ENCODE peak calls at places on chromosomes 1 and 21, in ten cellular contexts. One of them, this sample, is unnamed.

GRCh38 chr1:116232989-116233514 is 121.9 kb downstream of the MAB21L3 start:
- DNase-seq in amniotic epithelial cell: no peak
- DNase-seq in BJ: no peak
- DNase-seq in frontal cortex: no peak
- DNase-seq in activated naive CD8-positive, alpha-beta T cell treated with anti-CD3 and anti-CD28 coated beads, Interleukin-2, amount 50 U/mL, for 16 hours: no peak
- DNase-seq in H9: no peak
- DNase-seq in WERI-Rb-1: peak; percentile 51
- DNase-seq in Right ventricle myocardium superior: no peak
- DNase-seq in mesothelial cell of epicardium: no peak
- DNase-seq in AG04450: no peak
- DNase-seq in this sample: no peak

GRCh38 chr1:16717174-16718108 is 22.9 kb upstream of the RNU1-4 start:
- DNase-seq in frontal cortex: no peak
- DNase-seq in WERI-Rb-1: peak; percentile 46
- DNase-seq in activated naive CD8-positive, alpha-beta T cell treated with anti-CD3 and anti-CD28 coated beads, Interleukin-2, amount 50 U/mL, for 16 hours: no peak
- DNase-seq in BJ: no peak
- DNase-seq in H9: peak; percentile 38
- DNase-seq in Right ventricle myocardium superior: peak; percentile 39
- DNase-seq in amniotic epithelial cell: no peak
- DNase-seq in mesothelial cell of epicardium: peak; percentile 40
- DNase-seq in AG04450: no peak
- DNase-seq in this sample: no peak

GRCh38 chr1:7778133-7778628 is 5.9 kb upstream of the PER3 start:
- DNase-seq in AG04450: no peak
- DNase-seq in frontal cortex: no peak
- DNase-seq in BJ: no peak
- DNase-seq in activated naive CD8-positive, alpha-beta T cell treated with anti-CD3 and anti-CD28 coated beads, Interleukin-2, amount 50 U/mL, for 16 hours: no peak
- DNase-seq in mesothelial cell of epicardium: no peak
- DNase-seq in WERI-Rb-1: no peak
- DNase-seq in amniotic epithelial cell: no peak
- DNase-seq in Right ventricle myocardium superior: no peak
- DNase-seq in H9: no peak
- DNase-seq in this sample: no peak

GRCh38 chr21:34180406-34180805 is 107.0 kb downstream of the MRPS6 start:
- DNase-seq in amniotic epithelial cell: no peak
- DNase-seq in frontal cortex: no peak
- DNase-seq in activated naive CD8-positive, alpha-beta T cell treated with anti-CD3 and anti-CD28 coated beads, Interleukin-2, amount 50 U/mL, for 16 hours: no peak
- DNase-seq in AG04450: no peak
- DNase-seq in H9: no peak
- DNase-seq in Right ventricle myocardium superior: no peak
- DNase-seq in WERI-Rb-1: no peak
- DNase-seq in mesothelial cell of epicardium: no peak
- DNase-seq in BJ: no peak
- DNase-seq in this sample: no peak

GRCh38 chr1:19342077-19342775 is 30.1 kb downstream of the SLC66A1 start:
- DNase-seq in WERI-Rb-1: no peak
- DNase-seq in AG04450: no peak
- DNase-seq in activated naive CD8-positive, alpha-beta T cell treated with anti-CD3 and anti-CD28 coated beads, Interleukin-2, amount 50 U/mL, for 16 hours: no peak
- DNase-seq in frontal cortex: no peak
- DNase-seq in amniotic epithelial cell: no peak
- DNase-seq in BJ: no peak
- DNase-seq in H9: no peak
- DNase-seq in mesothelial cell of epicardium: no peak
- DNase-seq in Right ventricle myocardium superior: peak; percentile 73
- DNase-seq in this sample: no peak

GRCh38 chr1:85581138-85581801 is 709 bp downstream of the CCN1 start:
- DNase-seq in amniotic epithelial cell: peak; percentile 88
- DNase-seq in BJ: no peak
- DNase-seq in mesothelial cell of epicardium: peak; percentile 74
- DNase-seq in H9: peak; percentile 79
- DNase-seq in frontal cortex: peak; percentile 54
- DNase-seq in AG04450: peak; percentile 52
- DNase-seq in Right ventricle myocardium superior: peak; percentile 84
- DNase-seq in activated naive CD8-positive, alpha-beta T cell treated with anti-CD3 and anti-CD28 coated beads, Interleukin-2, amount 50 U/mL, for 16 hours: no peak
- DNase-seq in WERI-Rb-1: peak; percentile 59
- DNase-seq in this sample: peak; percentile 45

GRCh38 chr1:81681570-81681969 is 119.2 kb upstream of the ADGRL2 start:
- DNase-seq in AG04450: no peak
- DNase-seq in frontal cortex: no peak
- DNase-seq in WERI-Rb-1: no peak
- DNase-seq in BJ: no peak
- DNase-seq in amniotic epithelial cell: peak; percentile 60
- DNase-seq in H9: no peak
- DNase-seq in activated naive CD8-positive, alpha-beta T cell treated with anti-CD3 and anti-CD28 coated beads, Interleukin-2, amount 50 U/mL, for 16 hours: no peak
- DNase-seq in mesothelial cell of epicardium: no peak
- DNase-seq in Right ventricle myocardium superior: no peak
- DNase-seq in this sample: no peak

GRCh38 chr1:202861420-202862121 is 27.4 kb downstream of the RABIF start:
- DNase-seq in WERI-Rb-1: peak; percentile 100
- DNase-seq in frontal cortex: peak; percentile 83
- DNase-seq in AG04450: peak; percentile 55
- DNase-seq in H9: peak; percentile 97
- DNase-seq in Right ventricle myocardium superior: peak; percentile 96
- DNase-seq in activated naive CD8-positive, alpha-beta T cell treated with anti-CD3 and anti-CD28 coated beads, Interleukin-2, amount 50 U/mL, for 16 hours: no peak
- DNase-seq in mesothelial cell of epicardium: peak; percentile 86
- DNase-seq in amniotic epithelial cell: peak; percentile 78
- DNase-seq in BJ: peak; percentile 46
- DNase-seq in this sample: peak; percentile 79

GRCh38 chr1:183806086-183806485 is 1.2 kb downstream of the RGL1 start:
- DNase-seq in BJ: no peak
- DNase-seq in activated naive CD8-positive, alpha-beta T cell treated with anti-CD3 and anti-CD28 coated beads, Interleukin-2, amount 50 U/mL, for 16 hours: no peak
- DNase-seq in amniotic epithelial cell: peak; percentile 50
- DNase-seq in mesothelial cell of epicardium: no peak
- DNase-seq in H9: no peak
- DNase-seq in frontal cortex: no peak
- DNase-seq in AG04450: no peak
- DNase-seq in WERI-Rb-1: no peak
- DNase-seq in Right ventricle myocardium superior: no peak
- DNase-seq in this sample: no peak

GRCh38 chr1:228921473-228921872 is 186.2 kb downstream of the RHOU start:
- DNase-seq in AG04450: no peak
- DNase-seq in BJ: no peak
- DNase-seq in activated naive CD8-positive, alpha-beta T cell treated with anti-CD3 and anti-CD28 coated beads, Interleukin-2, amount 50 U/mL, for 16 hours: no peak
- DNase-seq in H9: no peak
- DNase-seq in frontal cortex: no peak
- DNase-seq in amniotic epithelial cell: peak; percentile 77
- DNase-seq in Right ventricle myocardium superior: no peak
- DNase-seq in mesothelial cell of epicardium: no peak
- DNase-seq in WERI-Rb-1: no peak
- DNase-seq in this sample: no peak

GRCh38 chr1:212669600-212669999 is 30.0 kb downstream of the BATF3 start:
- DNase-seq in activated naive CD8-positive, alpha-beta T cell treated with anti-CD3 and anti-CD28 coated beads, Interleukin-2, amount 50 U/mL, for 16 hours: no peak
- DNase-seq in BJ: no peak
- DNase-seq in Right ventricle myocardium superior: no peak
- DNase-seq in mesothelial cell of epicardium: no peak
- DNase-seq in WERI-Rb-1: no peak
- DNase-seq in frontal cortex: no peak
- DNase-seq in amniotic epithelial cell: no peak
- DNase-seq in AG04450: no peak
- DNase-seq in H9: peak; percentile 27
- DNase-seq in this sample: no peak

GRCh38 chr1:30916296-30916695 is 7.7 kb upstream of the SDC3 start:
- DNase-seq in H9: peak; percentile 9
- DNase-seq in activated naive CD8-positive, alpha-beta T cell treated with anti-CD3 and anti-CD28 coated beads, Interleukin-2, amount 50 U/mL, for 16 hours: no peak
- DNase-seq in Right ventricle myocardium superior: no peak
- DNase-seq in AG04450: no peak
- DNase-seq in amniotic epithelial cell: no peak
- DNase-seq in BJ: no peak
- DNase-seq in mesothelial cell of epicardium: no peak
- DNase-seq in frontal cortex: no peak
- DNase-seq in WERI-Rb-1: no peak
- DNase-seq in this sample: no peak

GRCh38 chr1:218374401-218374848 is 29.3 kb downstream of the TGFB2 start:
- DNase-seq in BJ: no peak
- DNase-seq in mesothelial cell of epicardium: no peak
- DNase-seq in H9: no peak
- DNase-seq in WERI-Rb-1: no peak
- DNase-seq in activated naive CD8-positive, alpha-beta T cell treated with anti-CD3 and anti-CD28 coated beads, Interleukin-2, amount 50 U/mL, for 16 hours: no peak
- DNase-seq in amniotic epithelial cell: peak; percentile 43
- DNase-seq in AG04450: no peak
- DNase-seq in frontal cortex: no peak
- DNase-seq in Right ventricle myocardium superior: no peak
- DNase-seq in this sample: no peak

GRCh38 chr1:210250665-210250997 is 18.0 kb downstream of the SERTAD4 start:
- DNase-seq in H9: peak; percentile 85
- DNase-seq in frontal cortex: peak; percentile 62
- DNase-seq in amniotic epithelial cell: no peak
- DNase-seq in mesothelial cell of epicardium: no peak
- DNase-seq in BJ: no peak
- DNase-seq in activated naive CD8-positive, alpha-beta T cell treated with anti-CD3 and anti-CD28 coated beads, Interleukin-2, amount 50 U/mL, for 16 hours: no peak
- DNase-seq in Right ventricle myocardium superior: peak; percentile 62
- DNase-seq in AG04450: no peak
- DNase-seq in WERI-Rb-1: peak; percentile 94
- DNase-seq in this sample: no peak

GRCh38 chr1:78051005-78051404 is 5.2 kb downstream of the GIPC2 start:
- DNase-seq in BJ: no peak
- DNase-seq in Right ventricle myocardium superior: no peak
- DNase-seq in amniotic epithelial cell: no peak
- DNase-seq in WERI-Rb-1: no peak
- DNase-seq in AG04450: no peak
- DNase-seq in H9: no peak
- DNase-seq in frontal cortex: no peak
- DNase-seq in activated naive CD8-positive, alpha-beta T cell treated with anti-CD3 and anti-CD28 coated beads, Interleukin-2, amount 50 U/mL, for 16 hours: no peak
- DNase-seq in mesothelial cell of epicardium: no peak
- DNase-seq in this sample: no peak

GRCh38 chr1:32742132-32742947 is 39.8 kb upstream of the SYNC start:
- DNase-seq in AG04450: no peak
- DNase-seq in Right ventricle myocardium superior: no peak
- DNase-seq in activated naive CD8-positive, alpha-beta T cell treated with anti-CD3 and anti-CD28 coated beads, Interleukin-2, amount 50 U/mL, for 16 hours: no peak
- DNase-seq in amniotic epithelial cell: no peak
- DNase-seq in frontal cortex: peak; percentile 41
- DNase-seq in H9: peak; percentile 75
- DNase-seq in WERI-Rb-1: peak; percentile 35
- DNase-seq in BJ: no peak
- DNase-seq in mesothelial cell of epicardium: peak; percentile 56
- DNase-seq in this sample: no peak

GRCh38 chr1:184838374-184838995 is 83.8 kb upstream of the EDEM3 start:
- DNase-seq in activated naive CD8-positive, alpha-beta T cell treated with anti-CD3 and anti-CD28 coated beads, Interleukin-2, amount 50 U/mL, for 16 hours: no peak
- DNase-seq in frontal cortex: peak; percentile 7
- DNase-seq in AG04450: peak; percentile 69
- DNase-seq in Right ventricle myocardium superior: peak; percentile 44
- DNase-seq in mesothelial cell of epicardium: no peak
- DNase-seq in amniotic epithelial cell: peak; percentile 93
- DNase-seq in H9: no peak
- DNase-seq in BJ: peak; percentile 95
- DNase-seq in WERI-Rb-1: no peak
- DNase-seq in this sample: no peak

GRCh38 chr1:42680045-42680444 is 2.2 kb upstream of the YBX1 start:
- DNase-seq in H9: no peak
- DNase-seq in mesothelial cell of epicardium: no peak
- DNase-seq in BJ: no peak
- DNase-seq in frontal cortex: no peak
- DNase-seq in Right ventricle myocardium superior: no peak
- DNase-seq in AG04450: no peak
- DNase-seq in WERI-Rb-1: no peak
- DNase-seq in amniotic epithelial cell: no peak
- DNase-seq in activated naive CD8-positive, alpha-beta T cell treated with anti-CD3 and anti-CD28 coated beads, Interleukin-2, amount 50 U/mL, for 16 hours: no peak
- DNase-seq in this sample: no peak

GRCh38 chr1:165703648-165704047 is 5.3 kb upstream of the ALDH9A1 start:
- DNase-seq in activated naive CD8-positive, alpha-beta T cell treated with anti-CD3 and anti-CD28 coated beads, Interleukin-2, amount 50 U/mL, for 16 hours: no peak
- DNase-seq in Right ventricle myocardium superior: no peak
- DNase-seq in mesothelial cell of epicardium: no peak
- DNase-seq in amniotic epithelial cell: no peak
- DNase-seq in AG04450: no peak
- DNase-seq in BJ: no peak
- DNase-seq in H9: no peak
- DNase-seq in WERI-Rb-1: no peak
- DNase-seq in frontal cortex: no peak
- DNase-seq in this sample: no peak

GRCh38 chr1:31648190-31648589 is 3.5 kb upstream of the PEF1 start:
- DNase-seq in amniotic epithelial cell: no peak
- DNase-seq in BJ: no peak
- DNase-seq in AG04450: no peak
- DNase-seq in frontal cortex: no peak
- DNase-seq in H9: no peak
- DNase-seq in mesothelial cell of epicardium: no peak
- DNase-seq in WERI-Rb-1: no peak
- DNase-seq in Right ventricle myocardium superior: no peak
- DNase-seq in activated naive CD8-positive, alpha-beta T cell treated with anti-CD3 and anti-CD28 coated beads, Interleukin-2, amount 50 U/mL, for 16 hours: no peak
- DNase-seq in this sample: no peak

GRCh38 chr1:235050911-235051360 is 77.7 kb downstream of the TOMM20 start:
- DNase-seq in Right ventricle myocardium superior: no peak
- DNase-seq in H9: peak; percentile 54
- DNase-seq in AG04450: no peak
- DNase-seq in activated naive CD8-positive, alpha-beta T cell treated with anti-CD3 and anti-CD28 coated beads, Interleukin-2, amount 50 U/mL, for 16 hours: no peak
- DNase-seq in frontal cortex: no peak
- DNase-seq in BJ: no peak
- DNase-seq in mesothelial cell of epicardium: no peak
- DNase-seq in WERI-Rb-1: no peak
- DNase-seq in amniotic epithelial cell: peak; percentile 84
- DNase-seq in this sample: no peak

GRCh38 chr21:35868005-35868868 is 192.1 kb downstream of the SETD4 start:
- DNase-seq in H9: no peak
- DNase-seq in BJ: no peak
- DNase-seq in mesothelial cell of epicardium: no peak
- DNase-seq in Right ventricle myocardium superior: no peak
- DNase-seq in amniotic epithelial cell: no peak
- DNase-seq in frontal cortex: no peak
- DNase-seq in WERI-Rb-1: no peak
- DNase-seq in AG04450: no peak
- DNase-seq in activated naive CD8-positive, alpha-beta T cell treated with anti-CD3 and anti-CD28 coated beads, Interleukin-2, amount 50 U/mL, for 16 hours: no peak
- DNase-seq in this sample: no peak

GRCh38 chr1:160726114-160726497 is 12.9 kb upstream of the SLAMF7 start:
- DNase-seq in AG04450: no peak
- DNase-seq in WERI-Rb-1: no peak
- DNase-seq in H9: no peak
- DNase-seq in Right ventricle myocardium superior: no peak
- DNase-seq in amniotic epithelial cell: peak; percentile 15
- DNase-seq in mesothelial cell of epicardium: no peak
- DNase-seq in activated naive CD8-positive, alpha-beta T cell treated with anti-CD3 and anti-CD28 coated beads, Interleukin-2, amount 50 U/mL, for 16 hours: no peak
- DNase-seq in frontal cortex: no peak
- DNase-seq in BJ: no peak
- DNase-seq in this sample: no peak

GRCh38 chr1:27585684-27586083 is 18.3 kb downstream of the AHDC1 start:
- DNase-seq in amniotic epithelial cell: no peak
- DNase-seq in BJ: no peak
- DNase-seq in mesothelial cell of epicardium: no peak
- DNase-seq in activated naive CD8-positive, alpha-beta T cell treated with anti-CD3 and anti-CD28 coated beads, Interleukin-2, amount 50 U/mL, for 16 hours: no peak
- DNase-seq in H9: no peak
- DNase-seq in WERI-Rb-1: no peak
- DNase-seq in Right ventricle myocardium superior: no peak
- DNase-seq in AG04450: no peak
- DNase-seq in frontal cortex: no peak
- DNase-seq in this sample: no peak

GRCh38 chr1:44571712-44572571 is 102.3 kb downstream of the TMEM53 start:
- DNase-seq in mesothelial cell of epicardium: no peak
- DNase-seq in Right ventricle myocardium superior: no peak
- DNase-seq in WERI-Rb-1: peak; percentile 19
- DNase-seq in amniotic epithelial cell: no peak
- DNase-seq in BJ: no peak
- DNase-seq in AG04450: no peak
- DNase-seq in activated naive CD8-positive, alpha-beta T cell treated with anti-CD3 and anti-CD28 coated beads, Interleukin-2, amount 50 U/mL, for 16 hours: no peak
- DNase-seq in frontal cortex: no peak
- DNase-seq in H9: no peak
- DNase-seq in this sample: no peak

GRCh38 chr1:35707253-35708178 is 11.2 kb downstream of the C1orf216 start:
- DNase-seq in AG04450: no peak
- DNase-seq in BJ: no peak
- DNase-seq in activated naive CD8-positive, alpha-beta T cell treated with anti-CD3 and anti-CD28 coated beads, Interleukin-2, amount 50 U/mL, for 16 hours: no peak
- DNase-seq in Right ventricle myocardium superior: peak; percentile 41
- DNase-seq in H9: peak; percentile 80
- DNase-seq in amniotic epithelial cell: no peak
- DNase-seq in frontal cortex: peak; percentile 78
- DNase-seq in WERI-Rb-1: peak; percentile 96
- DNase-seq in mesothelial cell of epicardium: peak; percentile 43
- DNase-seq in this sample: peak; percentile 35

GRCh38 chr1:34851431-34852105 is 8.0 kb downstream of the SMIM12 start:
- DNase-seq in Right ventricle myocardium superior: peak; percentile 87
- DNase-seq in activated naive CD8-positive, alpha-beta T cell treated with anti-CD3 and anti-CD28 coated beads, Interleukin-2, amount 50 U/mL, for 16 hours: no peak
- DNase-seq in mesothelial cell of epicardium: no peak
- DNase-seq in BJ: no peak
- DNase-seq in frontal cortex: no peak
- DNase-seq in amniotic epithelial cell: no peak
- DNase-seq in AG04450: no peak
- DNase-seq in H9: no peak
- DNase-seq in WERI-Rb-1: no peak
- DNase-seq in this sample: no peak

GRCh38 chr21:16211339-16212303 is 481.8 kb downstream of the USP25 start:
- DNase-seq in Right ventricle myocardium superior: no peak
- DNase-seq in WERI-Rb-1: no peak
- DNase-seq in BJ: no peak
- DNase-seq in frontal cortex: no peak
- DNase-seq in amniotic epithelial cell: peak; percentile 53
- DNase-seq in activated naive CD8-positive, alpha-beta T cell treated with anti-CD3 and anti-CD28 coated beads, Interleukin-2, amount 50 U/mL, for 16 hours: no peak
- DNase-seq in H9: no peak
- DNase-seq in mesothelial cell of epicardium: no peak
- DNase-seq in AG04450: no peak
- DNase-seq in this sample: no peak